ENCODE peak calls at places on chromosomes 4 and X, in eight cellular contexts. U is lower leg skin, J is H1, G is prostate gland, I is A549, F is NB4, P is thyroid gland, M is adrenal gland. V is an unnamed sample.

GRCh38 chr4:111650553-111651183 is 494.6 kb upstream of the FAM241A start:
- DNase-seq in J (no peak), G (no peak), F (no peak), P (no peak), U (no peak), I (no peak), M (no peak), V (no peak)

GRCh38 chrX:102651968-102652744 is 873 bp downstream of the GPRASP1 start:
- DNase-seq in P (peak), M (peak), I (peak), U (no peak), G (peak), F (no peak), J (peak), V (peak)

GRCh38 chrX:71365876-71366673 is at the start of gene TAF1:
- DNase-seq in G (peak), M (peak), I (peak), J (peak), U (peak), P (peak), F (peak), V (peak)

GRCh38 chrX:54288277-54288676 is 69.6 kb downstream of the WNK3 start:
- DNase-seq in G (no peak), M (no peak), J (no peak), F (no peak), P (no peak), U (no peak), I (no peak), V (no peak)

GRCh38 chr4:6228158-6229067 is 28.1 kb upstream of the JAKMIP1 start:
- DNase-seq in J (peak), F (no peak), G (no peak), P (no peak), U (peak), M (no peak), I (no peak), V (no peak)

GRCh38 chr4:38663021-38663800 is 788 bp upstream of the KLF3 start:
- DNase-seq in F (peak), I (peak), G (no peak), P (no peak), M (no peak), J (peak), U (no peak), V (no peak)

GRCh38 chr4:63493265-63493664 is 916.0 kb downstream of the TECRL start:
- DNase-seq in J (no peak), I (no peak), U (no peak), P (no peak), M (no peak), G (no peak), F (no peak), V (no peak)

GRCh38 chrX:132953358-132953757 is 5.1 kb downstream of the HS6ST2 start:
- DNase-seq in G (no peak), F (no peak), P (no peak), M (no peak), U (no peak), I (no peak), J (no peak), V (no peak)

GRCh38 chr4:105715692-105716278 is 7.2 kb downstream of the GSTCD start:
- DNase-seq in F (peak), U (no peak), P (no peak), G (no peak), I (peak), M (no peak), J (no peak), V (no peak)

GRCh38 chrX:76109654-76110053 is 63.2 kb upstream of the PBDC1 start:
- DNase-seq in P (no peak), J (no peak), M (no peak), F (no peak), U (no peak), G (no peak), I (no peak), V (no peak)

GRCh38 chr4:155889036-155889793 is 14.3 kb upstream of the TDO2 start:
- DNase-seq in I (no peak), M (peak), J (no peak), P (no peak), G (no peak), F (peak), U (no peak), V (peak)

GRCh38 chr4:38842998-38843397 is 13.6 kb downstream of the TLR6 start:
- DNase-seq in M (no peak), P (no peak), F (no peak), U (no peak), I (no peak), G (no peak), J (no peak), V (no peak)

GRCh38 chr4:139266583-139267257 is 13.3 kb downstream of the MGARP start:
- DNase-seq in G (no peak), M (peak), U (peak), J (no peak), P (peak), I (peak), F (peak), V (peak)

GRCh38 chr4:121253961-121254360 is 89.8 kb upstream of the TNIP3 start:
- DNase-seq in I (no peak), M (no peak), J (no peak), P (no peak), G (no peak), U (no peak), F (no peak), V (no peak)

GRCh38 chr4:22515145-22515887 is 550 bp downstream of the ADGRA3 start:
- DNase-seq in P (peak), J (peak), F (peak), U (peak), M (peak), G (peak), I (peak), V (peak)

GRCh38 chrX:16658284-16658683 is 8.3 kb downstream of the S100G start:
- DNase-seq in I (no peak), J (no peak), P (no peak), M (no peak), U (no peak), G (no peak), F (no peak), V (no peak)

DNA sequence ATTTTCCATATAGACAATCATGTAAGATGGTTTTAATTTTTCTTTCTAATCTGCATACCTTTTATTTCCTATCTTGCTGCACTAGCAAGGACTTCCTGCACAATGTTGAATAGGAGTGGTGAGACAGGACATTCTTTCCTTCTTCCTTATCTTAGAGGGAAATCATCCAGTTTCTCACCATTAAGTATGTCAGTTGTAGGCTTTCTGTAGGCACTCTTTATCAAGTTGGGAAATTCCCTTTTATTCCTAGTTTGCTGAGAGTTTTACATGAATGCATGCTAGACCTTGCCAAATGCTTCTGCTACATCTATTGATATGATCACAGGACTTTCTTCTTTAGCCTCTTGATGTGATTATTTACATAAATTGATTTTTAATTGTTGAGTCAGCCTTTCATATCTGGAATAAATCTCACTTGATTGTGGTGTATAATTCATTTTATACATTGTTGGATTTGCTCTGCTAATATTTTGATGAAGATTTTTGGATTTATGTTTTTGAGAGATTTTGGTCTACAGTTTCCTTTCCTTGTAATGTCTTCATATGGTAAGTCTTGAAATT is 23.8 kb downstream of the RNF175 start:
- DNase-seq in U (no peak), P (no peak), M (no peak), I (no peak), G (no peak), J (no peak), F (no peak), V (no peak)
- H3K4me3 ChIP-seq in U (no peak), P (no peak), M (no peak), I (no peak), G (no peak), J (no peak), F (no peak), V (no peak)

GRCh38 chr4:1690698-1691097 is 6.6 kb upstream of the FAM53A start:
- DNase-seq in I (no peak), G (no peak), J (no peak), U (no peak), M (no peak), P (no peak), F (no peak), V (no peak)
- TF ChIP-seq POLR2A in I (no peak), G (no peak), J (no peak), U (no peak), M (no peak), P (no peak), F (no peak), V (no peak)

GRCh38 chrX:82677281-82677680 is 830.8 kb upstream of the POU3F4 start:
- DNase-seq in J (no peak), I (no peak), P (no peak), G (no peak), F (no peak), M (no peak), U (no peak), V (no peak)

GRCh38 chrX:82676386-82676785 is 831.7 kb upstream of the POU3F4 start:
- DNase-seq in U (no peak), J (no peak), P (no peak), I (no peak), F (peak), M (no peak), G (no peak), V (no peak)
- TF ChIP-seq CTCF in U (no peak), J (no peak), P (peak), I (peak), F (no peak), M (peak), G (no peak), V (peak)

GRCh38 chr4:144712775-144713174 is 66.8 kb downstream of the HHIP start:
- DNase-seq in M (no peak), I (no peak), P (no peak), J (no peak), U (no peak), G (no peak), F (no peak), V (no peak)
- H3K4me3 ChIP-seq in M (no peak), I (no peak), P (no peak), J (no peak), U (no peak), G (no peak), F (no peak), V (no peak)

GRCh38 chr4:81606796-81607550 is 135.3 kb upstream of the RASGEF1B start:
- DNase-seq in U (no peak), P (no peak), M (peak), G (no peak), J (no peak), F (peak), I (no peak), V (no peak)
- TF ChIP-seq POLR2A in U (no peak), P (no peak), M (no peak), G (no peak), J (no peak), F (no peak), I (no peak), V (no peak)

GRCh38 chr4:3207531-3208037 is 41.4 kb upstream of the MSANTD1 start:
- DNase-seq in U (peak), P (no peak), I (no peak), G (no peak), M (peak), F (peak), J (no peak), V (no peak)
- TF ChIP-seq CTCF in U (no peak), P (no peak), I (no peak), G (no peak), M (no peak), F (no peak), J (no peak), V (no peak)